ENCODE peak calls at places on chromosomes 6 and 20, in five cellular contexts. I is PC-3, G is fibroblast of lung, H is tibial nerve, C is prostate gland. W is an unnamed sample.

GRCh38 chr6:106614592-106615301 is 14.6 kb downstream of the RTN4IP1 start:
- DNase-seq in I (no peak), G (no peak), H (no peak), C (no peak), W (no peak)

GRCh38 chr20:31674895-31675827 is 37.4 kb downstream of the COX4I2 start:
- DNase-seq in I (peak), G (peak), H (peak), C (no peak), W (peak)

GRCh38 chr20:48738399-48739304 is 89.1 kb downstream of the PREX1 start:
- DNase-seq in I (no peak), G (no peak), H (no peak), C (no peak), W (no peak)

GRCh38 chr6:119350202-119351004 is 842 bp upstream of the MAN1A1 start:
- DNase-seq in I (peak), G (peak), H (peak), C (no peak), W (no peak)

GRCh38 chr6:18171861-18172260 is 16.6 kb downstream of the KDM1B start:
- DNase-seq in I (no peak), G (no peak), H (no peak), C (no peak), W (no peak)

GRCh38 chr20:38132156-38132909 is 32.7 kb downstream of the TGM2 start:
- DNase-seq in I (no peak), G (no peak), H (no peak), C (no peak), W (no peak)

GRCh38 chr20:44730441-44730840 is 15.2 kb upstream of the KCNK15 start:
- DNase-seq in I (peak), G (peak), H (no peak), C (peak), W (no peak)

GRCh38 chr6:19193624-19194023 is 643.5 kb upstream of the ID4 start:
- DNase-seq in I (no peak), G (no peak), H (no peak), C (no peak), W (no peak)

GRCh38 chr20:24584538-24585356 is 115.3 kb downstream of the SYNDIG1 start:
- DNase-seq in I (peak), G (peak), H (no peak), C (no peak), W (no peak)

GRCh38 chr20:6245436-6245835 is 122.6 kb upstream of the FERMT1 start:
- DNase-seq in I (no peak), G (no peak), H (no peak), C (no peak), W (no peak)

GRCh38 chr20:13081877-13082276 is 73.1 kb downstream of the SPTLC3 start:
- DNase-seq in I (no peak), G (no peak), H (no peak), C (no peak), W (no peak)

GRCh38 chr20:47351643-47352331 is 4.7 kb downstream of the ZMYND8 start:
- DNase-seq in I (no peak), G (peak), H (no peak), C (no peak), W (no peak)

GRCh38 chr6:1514078-1514477 is 95.6 kb upstream of the FOXC1 start:
- DNase-seq in I (no peak), G (no peak), H (no peak), C (no peak), W (no peak)

GRCh38 chr20:45959126-45959525 is 12.9 kb downstream of the ZNF335 start:
- DNase-seq in I (no peak), G (no peak), H (no peak), C (no peak), W (no peak)

GRCh38 chr6:5979650-5980427 is 26.9 kb downstream of the NRN1 start:
- DNase-seq in I (no peak), G (no peak), H (peak), C (no peak), W (no peak)

GRCh38 chr20:61940976-61941720 is 124.5 kb downstream of the TAF4 start:
- DNase-seq in I (no peak), G (no peak), H (no peak), C (no peak), W (no peak)

GRCh38 chr6:168150551-168151444 is 71.8 kb upstream of the FRMD1 start:
- DNase-seq in I (peak), G (no peak), H (peak), C (peak), W (no peak)
- TF ChIP-seq CTCF in I (peak), G (no peak), H (peak), C (peak), W (no peak)

GRCh38 chr6:71585472-71585871 is 296.9 kb downstream of the OGFRL1 start:
- DNase-seq in I (no peak), G (no peak), H (no peak), C (no peak), W (peak)

GRCh38 chr6:71582820-71583219 is 294.2 kb downstream of the OGFRL1 start:
- DNase-seq in I (no peak), G (no peak), H (no peak), C (no peak), W (no peak)

GRCh38 chr6:71589254-71589653 is 297.1 kb upstream of the RIMS1 start:
- DNase-seq in I (no peak), G (no peak), H (no peak), C (no peak), W (no peak)

GRCh38 chr6:71588490-71588889 is 297.9 kb upstream of the RIMS1 start:
- DNase-seq in I (no peak), G (no peak), H (no peak), C (no peak), W (no peak)

DNA sequence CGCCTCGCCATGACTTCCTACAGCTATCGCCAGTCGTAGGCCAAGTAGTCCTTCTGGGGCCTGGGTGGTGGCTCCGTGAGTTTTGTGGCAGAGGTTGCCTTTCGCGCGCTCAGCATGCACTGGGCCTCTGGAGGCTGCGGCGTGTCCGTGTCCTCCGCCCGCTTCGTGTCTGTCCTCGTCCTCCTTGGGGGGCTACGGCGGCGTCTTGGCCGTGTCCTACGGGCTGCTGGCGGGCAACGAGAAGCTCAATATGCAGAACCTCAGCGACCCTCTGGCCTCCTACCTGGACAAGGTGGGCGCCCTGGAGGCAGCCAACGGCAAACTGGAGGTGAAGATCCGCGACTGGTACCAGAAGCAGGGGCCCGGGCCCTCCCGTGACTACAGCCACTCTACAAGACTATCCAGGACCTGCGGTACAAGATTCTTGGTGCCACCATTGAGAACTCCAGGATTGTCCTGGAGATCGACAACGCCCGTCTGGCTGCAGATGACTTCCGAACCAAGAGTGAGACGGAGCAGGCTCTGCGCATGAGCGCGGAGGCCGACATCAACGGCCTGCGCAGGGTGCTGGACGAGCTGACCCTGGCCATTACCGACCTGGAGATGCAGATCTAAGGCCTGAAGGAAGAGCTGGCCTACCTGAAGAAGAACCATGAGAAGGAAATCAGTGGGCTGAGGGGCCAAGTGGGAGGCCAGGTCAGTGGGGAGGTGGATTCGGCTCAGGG is 296.3 kb downstream of the OGFRL1 start:
- DNase-seq in I (no peak), G (no peak), H (no peak), C (no peak), W (no peak)
- TF ChIP-seq CTCF in I (no peak), G (no peak), H (no peak), C (no peak), W (no peak)

DNA sequence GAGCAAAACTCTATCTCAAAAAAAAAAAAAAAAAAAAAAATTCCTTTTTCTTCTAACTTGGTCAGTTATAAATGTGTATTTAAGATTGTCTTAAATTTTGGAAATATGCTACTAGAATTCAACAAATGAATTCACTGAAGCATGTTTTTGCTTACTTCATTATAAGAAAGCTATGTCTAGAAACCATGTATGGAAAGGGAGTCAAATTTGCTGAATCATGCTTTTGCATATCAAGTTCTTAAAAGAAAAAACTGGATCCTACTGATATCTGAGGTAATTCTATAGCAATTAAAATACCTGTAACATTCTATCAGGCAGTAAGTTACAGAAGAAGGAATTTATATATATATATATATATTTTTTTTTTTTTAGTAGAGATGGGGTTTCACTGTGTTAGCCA is 27.7 kb downstream of the AKIRIN2 start:
- DNase-seq in I (no peak), G (no peak), H (no peak), C (no peak), W (no peak)
- TF ChIP-seq CTCF in I (no peak), G (no peak), H (no peak), C (no peak), W (no peak)

GRCh38 chr6:11142296-11143027 is 30.9 kb upstream of the ERVFRD-1 start:
- DNase-seq in I (peak), G (no peak), H (no peak), C (no peak), W (no peak)

GRCh38 chr6:11140061-11140460 is 28.5 kb upstream of the ERVFRD-1 start:
- DNase-seq in I (no peak), G (peak), H (no peak), C (no peak), W (no peak)

GRCh38 chr6:11146117-11146826 is 34.7 kb upstream of the ERVFRD-1 start:
- DNase-seq in I (no peak), G (no peak), H (no peak), C (no peak), W (no peak)

GRCh38 chr6:11143394-11144371 is 32.2 kb upstream of the ERVFRD-1 start:
- DNase-seq in I (peak), G (peak), H (peak), C (peak), W (no peak)

DNA sequence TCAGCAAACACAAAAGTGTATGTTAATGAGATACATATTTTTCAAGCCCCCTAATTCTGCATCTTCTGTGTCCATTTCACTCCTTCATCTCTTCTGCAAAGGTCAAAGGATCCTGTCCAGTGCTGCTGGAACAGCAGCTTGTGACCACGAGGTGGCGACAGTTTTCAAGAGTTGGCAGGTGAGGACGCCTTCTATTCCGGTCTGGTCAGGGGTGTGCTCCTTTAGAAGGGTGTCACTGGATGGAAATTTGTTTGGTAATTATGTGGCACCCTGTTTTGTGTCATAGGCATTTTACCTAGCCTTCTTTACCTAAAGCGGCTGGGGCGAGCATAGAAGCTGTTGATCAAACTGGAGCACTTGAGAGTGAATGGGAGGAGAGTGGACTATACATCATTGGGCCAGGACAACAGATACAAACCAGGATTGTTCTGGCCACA is 32.9 kb upstream of the ERVFRD-1 start:
- DNase-seq in I (peak), G (peak), H (peak), C (peak), W (peak)
- TF ChIP-seq CTCF in I (peak), G (peak), H (peak), C (peak), W (peak)

DNA sequence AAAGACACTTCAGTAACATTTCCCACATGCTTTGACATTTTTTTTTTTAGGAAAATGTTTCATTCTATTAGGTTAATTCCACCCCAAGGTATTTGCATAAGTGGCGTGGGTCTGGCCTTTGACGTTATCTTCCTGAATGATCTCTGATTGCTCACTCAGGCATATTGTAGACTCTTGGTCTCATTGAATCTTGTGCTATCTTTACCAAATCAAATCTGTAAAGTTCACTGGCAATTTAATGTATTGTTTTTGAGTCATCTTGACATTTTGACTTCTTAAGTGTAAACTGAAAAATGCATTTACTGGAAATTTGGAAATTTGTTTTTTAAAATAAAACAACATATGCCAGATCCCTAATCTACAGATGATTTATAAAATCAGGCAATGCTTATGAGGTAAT is 16.0 kb upstream of the VIP start:
- DNase-seq in I (no peak), G (no peak), H (no peak), C (no peak), W (no peak)
- TF ChIP-seq CTCF in I (no peak), G (no peak), H (no peak), C (no peak), W (no peak)

DNA sequence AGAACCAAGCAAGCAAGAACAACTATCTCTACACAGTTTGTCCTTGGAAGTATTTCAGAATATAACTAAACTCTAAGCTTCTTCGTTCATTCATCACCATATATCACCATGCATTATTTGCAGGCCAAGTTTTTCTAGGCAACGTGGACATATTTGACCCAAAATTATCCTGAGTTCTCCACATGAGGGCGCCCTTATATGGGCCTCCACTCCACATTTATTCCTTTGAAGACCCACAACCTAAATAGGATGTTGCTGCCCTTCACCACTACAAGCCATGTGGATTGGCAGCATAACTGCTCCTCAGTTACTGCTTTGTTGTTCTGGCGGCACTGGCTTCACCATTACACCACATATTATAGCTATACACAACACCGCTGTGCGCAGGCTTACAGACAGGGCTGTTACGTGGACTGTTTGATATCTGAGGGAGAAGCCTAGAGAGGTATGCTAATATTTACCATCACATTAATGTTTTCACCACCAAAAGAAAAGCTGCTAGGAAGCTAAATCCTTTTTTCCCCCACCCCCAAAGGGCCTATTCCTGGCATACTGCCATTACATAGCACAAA is 411.8 kb downstream of the C6orf118 start:
- DNase-seq in I (peak), G (no peak), H (no peak), C (no peak), W (no peak)
- TF ChIP-seq CTCF in I (peak), G (no peak), H (no peak), C (no peak), W (no peak)

GRCh38 chr6:136797977-136798376 is 5.7 kb upstream of the MAP3K5 start:
- DNase-seq in I (no peak), G (no peak), H (no peak), C (no peak), W (no peak)
- TF ChIP-seq CTCF in I (no peak), G (no peak), H (no peak), C (no peak), W (no peak)

DNA sequence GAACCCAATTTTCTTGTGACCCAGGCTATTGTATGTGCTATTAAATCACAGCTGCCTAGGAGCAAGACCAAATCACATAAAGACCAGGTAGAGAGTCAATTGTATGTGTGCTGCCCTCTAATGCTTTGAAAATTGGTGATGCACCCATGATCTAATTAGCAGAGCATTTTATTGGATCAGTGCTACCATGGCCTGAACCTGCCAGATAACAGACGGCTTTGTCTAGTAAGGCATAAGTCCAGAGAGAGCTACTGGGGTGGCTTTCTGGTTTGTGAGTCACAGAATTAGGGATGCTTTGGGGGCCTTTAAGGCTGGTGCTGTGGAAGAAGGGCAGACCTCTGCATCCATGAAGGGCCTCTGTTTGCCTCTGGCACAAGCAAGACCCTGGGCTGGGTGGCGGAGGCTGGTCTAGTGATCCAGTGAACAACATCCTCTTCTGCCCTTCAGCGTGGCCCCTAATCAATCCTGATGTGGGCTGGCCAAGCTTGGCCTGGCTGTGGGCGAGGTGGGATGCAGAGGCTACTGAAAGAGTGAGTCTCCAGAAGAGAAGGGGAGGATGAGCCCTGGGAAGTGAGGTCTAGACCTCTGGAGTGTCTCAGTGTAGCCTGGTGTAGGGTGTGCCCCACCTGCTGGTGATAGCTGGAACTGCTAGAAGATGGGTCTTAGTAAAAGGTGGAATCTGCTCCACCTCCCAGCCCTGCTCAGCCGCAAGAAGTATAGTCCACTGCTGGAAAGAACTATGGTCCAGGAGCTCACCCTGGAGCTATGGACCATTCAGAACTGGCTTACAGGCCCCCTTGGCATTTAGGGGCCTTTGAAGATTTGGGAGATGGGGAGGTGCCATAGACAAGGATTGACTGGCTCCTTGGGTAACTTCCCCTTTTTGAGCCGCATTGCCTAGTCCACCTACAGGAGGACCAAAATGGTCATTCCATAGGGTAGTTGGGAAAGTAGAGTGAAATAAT is 36.7 kb upstream of the AAR2 start:
- DNase-seq in I (peak), G (peak), H (peak), C (peak), W (peak)
- TF ChIP-seq CTCF in I (peak), G (peak), H (peak), C (peak), W (peak)

DNA sequence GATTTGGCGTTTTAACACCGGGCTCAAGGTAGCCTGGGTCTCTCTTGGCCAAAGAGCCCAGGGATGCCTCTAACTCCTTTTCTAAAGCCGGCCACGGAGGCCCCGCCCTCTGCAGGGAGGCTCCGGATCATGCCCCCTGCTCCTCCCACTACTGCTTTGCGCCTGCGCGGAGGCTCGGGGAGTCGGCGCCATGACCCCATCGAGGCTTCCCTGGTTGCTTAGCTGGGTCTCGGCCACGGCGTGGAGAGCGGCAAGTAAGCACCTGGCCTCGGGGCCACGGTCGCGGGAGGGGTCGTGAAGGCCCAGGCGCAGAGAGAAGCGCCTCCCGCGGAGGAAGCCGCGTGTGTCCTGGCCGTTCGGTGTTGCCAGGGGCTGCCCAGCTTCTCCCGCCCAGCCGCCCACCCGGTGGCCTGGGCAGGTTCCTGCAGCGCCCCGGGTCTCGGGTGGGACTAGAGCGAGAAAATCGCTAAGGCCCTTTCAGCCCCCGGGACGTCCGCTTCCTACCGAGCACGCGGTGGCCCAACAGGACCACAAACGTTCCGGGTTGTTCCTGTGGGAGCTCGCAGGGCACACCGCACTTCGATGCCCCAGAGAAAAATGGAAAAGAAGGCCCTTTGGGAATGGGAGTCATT is at the start of gene SDHAF4:
- DNase-seq in I (peak), G (peak), H (peak), C (peak), W (peak)
- TF ChIP-seq CTCF in I (no peak), G (no peak), H (no peak), C (no peak), W (no peak)

DNA sequence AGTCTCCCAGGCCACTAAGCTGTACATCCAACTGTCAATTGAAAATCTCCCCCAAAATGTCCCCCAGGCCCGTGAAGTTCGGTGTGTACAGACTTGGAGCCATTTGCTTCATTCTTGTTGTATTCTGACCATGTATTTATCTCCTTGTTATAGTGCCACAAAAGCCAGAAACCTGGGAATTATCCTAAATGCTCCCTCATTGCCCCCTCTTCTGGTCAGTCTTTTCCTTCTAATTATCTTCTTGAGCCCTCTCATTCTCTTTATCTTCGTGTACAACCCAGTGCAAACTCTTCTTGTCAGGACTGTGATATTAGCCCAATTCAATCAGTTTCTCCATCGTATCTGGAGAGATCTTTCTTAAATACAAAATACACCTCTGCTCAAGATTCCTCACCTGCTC is 64.7 kb downstream of the RFX6 start:
- DNase-seq in I (peak), G (no peak), H (no peak), C (no peak), W (no peak)
- TF ChIP-seq CTCF in I (peak), G (no peak), H (no peak), C (no peak), W (no peak)

W was measured in ovary.